ENCODE peak calls at places on chromosomes 13 and 19, in four cellular contexts. I is IMR-90, J is H9, Q is H1. A is an unnamed sample.

GRCh38 chr13:44629465-44630183 is 53.5 kb upstream of the TSC22D1 start:
- DNase-seq in I (peak), J (no peak), Q (no peak), A (no peak)

GRCh38 chr19:50264483-50265186 is 61.2 kb downstream of the MYH14 start:
- DNase-seq in I (no peak), J (peak), Q (no peak), A (peak)

GRCh38 chr19:31532034-31532433 is 182.8 kb upstream of the TSHZ3 start:
- DNase-seq in I (no peak), J (no peak), Q (peak), A (no peak)

GRCh38 chr19:47507031-47507430 is 7.8 kb downstream of the NAPA start:
- DNase-seq in I (no peak), J (no peak), Q (no peak), A (no peak)

GRCh38 chr19:50677636-50678035 is 28.4 kb downstream of the C19orf81 start:
- DNase-seq in I (no peak), J (peak), Q (no peak), A (no peak)

GRCh38 chr19:18274303-18274775 is at the start of gene IQCN:
- DNase-seq in I (no peak), J (peak), Q (no peak), A (peak)

GRCh38 chr13:111449041-111449440 is 128.6 kb downstream of the TEX29 start:
- DNase-seq in I (no peak), J (no peak), Q (no peak), A (no peak)

GRCh38 chr19:38952395-38953165 is 21.8 kb downstream of the MRPS12 start:
- DNase-seq in I (peak), J (peak), Q (peak), A (peak)

GRCh38 chr19:52600639-52601024 is 30.5 kb downstream of the ZNF701 start:
- DNase-seq in I (peak), J (no peak), Q (no peak), A (no peak)

GRCh38 chr13:104953588-104953987 is 1581.9 kb downstream of the EFNB2 start:
- DNase-seq in I (no peak), J (no peak), Q (no peak), A (no peak)

GRCh38 chr13:75541287-75541686 is 3.6 kb upstream of the COMMD6 start:
- DNase-seq in I (peak), J (no peak), Q (no peak), A (no peak)

GRCh38 chr13:39688699-39689405 is 33.4 kb downstream of the COG6 start:
- DNase-seq in I (peak), J (no peak), Q (no peak), A (no peak)

GRCh38 chr19:45340232-45340898 is at the start of gene KLC3:
- DNase-seq in I (no peak), J (peak), Q (peak), A (peak)

GRCh38 chr13:39575641-39576238 is 27.3 kb downstream of the LHFPL6 start:
- DNase-seq in I (no peak), J (no peak), Q (no peak), A (no peak)

GRCh38 chr19:57302020-57302465 is 18.2 kb upstream of the ZNF543 start:
- DNase-seq in I (peak), J (no peak), Q (no peak), A (peak)

GRCh38 chr19:5403968-5404640 is 51.1 kb upstream of the ZNRF4 start:
- DNase-seq in I (peak), J (peak), Q (peak), A (peak)

GRCh38 chr13:40175639-40176038 is 490.8 kb downstream of the FOXO1 start:
- DNase-seq in I (no peak), J (no peak), Q (no peak), A (no peak)

GRCh38 chr19:32870981-32871451 is 1.4 kb upstream of the SLC7A9 start:
- DNase-seq in I (no peak), J (peak), Q (peak), A (no peak)

GRCh38 chr13:64992314-64992713 is 2237.8 kb downstream of the PCDH9 start:
- DNase-seq in I (peak), J (no peak), Q (no peak), A (no peak)

GRCh38 chr19:37999309-38000213 is 92.6 kb downstream of the SIPA1L3 start:
- DNase-seq in I (peak), J (no peak), Q (no peak), A (no peak)

GRCh38 chr13:48580185-48580803 is 47.4 kb upstream of the RCBTB2 start:
- DNase-seq in I (peak), J (no peak), Q (peak), A (peak)

GRCh38 chr19:39788244-39788643 is 9.6 kb downstream of the LEUTX start:
- DNase-seq in I (no peak), J (no peak), Q (no peak), A (no peak)

GRCh38 chr19:913080-913748 is at the start of gene R3HDM4:
- DNase-seq in I (peak), J (peak), Q (peak), A (no peak)

GRCh38 chr13:110593430-110594130 is 21.8 kb upstream of the NAXD start:
- DNase-seq in I (peak), J (no peak), Q (no peak), A (peak)

GRCh38 chr19:10551698-10552301 is 8.1 kb downstream of the ATG4D start:
- DNase-seq in I (no peak), J (peak), Q (no peak), A (peak)

GRCh38 chr19:58555920-58556632 is 1.2 kb upstream of the CHMP2A start:
- DNase-seq in I (no peak), J (no peak), Q (no peak), A (no peak)

GRCh38 chr19:1656988-1657536 is 4.6 kb upstream of the TCF3 start:
- DNase-seq in I (no peak), J (no peak), Q (no peak), A (no peak)

GRCh38 chr19:1082165-1082927 is 12.8 kb downstream of the POLR2E start:
- DNase-seq in I (no peak), J (peak), Q (peak), A (peak)

GRCh38 chr13:97257800-97258799 is 36.0 kb downstream of the MBNL2 start:
- DNase-seq in I (peak), J (peak), Q (no peak), A (peak)

GRCh38 chr13:60969659-60970058 is 446.0 kb downstream of the PCDH20 start:
- DNase-seq in I (no peak), J (no peak), Q (no peak), A (no peak)

GRCh38 chr13:55615080-55615479 is 1525.6 kb upstream of the PRR20A start:
- DNase-seq in I (no peak), J (no peak), Q (no peak), A (no peak)

GRCh38 chr19:38707512-38708114 is 36.7 kb downstream of the CAPN12 start:
- DNase-seq in I (peak), J (no peak), Q (no peak), A (no peak)

GRCh38 chr13:113547248-113547971 is 37.1 kb upstream of the TFDP1 start:
- DNase-seq in I (peak), J (no peak), Q (peak), A (no peak)

GRCh38 chr13:36341718-36342117 is 4.5 kb downstream of the SPART start:
- DNase-seq in I (peak), J (no peak), Q (no peak), A (no peak)

GRCh38 chr13:27980280-27980998 is 8.1 kb downstream of the URAD start:
- DNase-seq in I (no peak), J (no peak), Q (peak), A (no peak)

GRCh38 chr13:84443463-84443862 is 561.2 kb upstream of the SLITRK1 start:
- DNase-seq in I (no peak), J (no peak), Q (no peak), A (no peak)

GRCh38 chr13:71306821-71307220 is 560.2 kb downstream of the DACH1 start:
- DNase-seq in I (no peak), J (no peak), Q (no peak), A (peak)

GRCh38 chr13:43036386-43037220 is 13.2 kb downstream of the DNAJC15 start:
- DNase-seq in I (no peak), J (peak), Q (no peak), A (peak)

GRCh38 chr13:105814219-105814901 is 721.1 kb downstream of the EFNB2 start:
- DNase-seq in I (no peak), J (no peak), Q (no peak), A (no peak)

GRCh38 chr19:34408421-34408820 is 4.2 kb downstream of the PDCD2L start:
- DNase-seq in I (no peak), J (no peak), Q (no peak), A (peak)

GRCh38 chr19:34405892-34406660 is 1.9 kb downstream of the PDCD2L start:
- DNase-seq in I (no peak), J (no peak), Q (no peak), A (no peak)

GRCh38 chr19:34402074-34402600 is 2.1 kb upstream of the PDCD2L start:
- DNase-seq in I (no peak), J (no peak), Q (no peak), A (no peak)

GRCh38 chr19:34403784-34404108 is 453 bp upstream of the PDCD2L start:
- DNase-seq in I (no peak), J (no peak), Q (no peak), A (no peak)

DNA sequence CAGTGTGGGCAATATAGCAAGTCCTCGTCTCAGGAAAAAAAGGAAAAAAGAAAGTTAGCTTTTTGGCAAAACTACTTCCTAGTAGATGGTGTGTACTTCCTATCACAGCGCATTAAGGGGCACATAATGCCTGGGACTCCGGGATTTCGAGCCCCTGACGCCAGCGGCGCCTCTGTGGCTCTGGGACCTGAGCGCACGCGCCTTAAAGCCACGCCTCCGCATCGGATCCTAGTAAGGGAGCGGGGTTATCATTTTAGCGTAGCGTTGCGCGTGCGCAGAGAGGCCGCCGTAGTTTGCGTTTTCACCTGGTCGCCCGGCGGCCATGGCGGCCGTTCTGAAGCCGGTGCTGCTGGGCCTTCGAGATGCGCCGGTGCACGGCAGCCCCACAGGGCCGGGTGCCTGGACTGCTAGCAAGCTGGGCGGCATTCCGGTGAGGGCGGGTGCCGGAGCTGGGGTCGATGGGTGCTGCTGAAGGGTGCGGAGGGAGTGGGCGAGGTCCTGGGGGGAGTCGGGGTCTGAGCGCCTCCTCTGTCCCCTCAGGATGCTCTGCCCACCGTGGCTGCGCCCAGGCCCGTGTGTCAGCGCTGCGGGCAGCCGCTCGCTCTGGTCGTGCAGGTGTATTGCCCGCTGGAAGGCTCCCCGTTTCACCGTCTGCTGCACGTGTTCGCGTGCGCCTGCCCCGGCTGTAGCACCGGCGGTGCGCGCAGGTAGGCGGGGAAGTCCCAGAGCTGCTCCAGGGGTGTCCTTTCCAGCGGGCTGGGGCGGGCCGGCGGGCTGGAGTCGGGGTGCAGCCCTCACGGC is at the start of gene PDCD2L:
- DNase-seq in I (peak), J (peak), Q (peak), A (peak)
- H3K56ac ChIP-seq in I (peak), J (no peak), Q (peak), A (peak)

DNA sequence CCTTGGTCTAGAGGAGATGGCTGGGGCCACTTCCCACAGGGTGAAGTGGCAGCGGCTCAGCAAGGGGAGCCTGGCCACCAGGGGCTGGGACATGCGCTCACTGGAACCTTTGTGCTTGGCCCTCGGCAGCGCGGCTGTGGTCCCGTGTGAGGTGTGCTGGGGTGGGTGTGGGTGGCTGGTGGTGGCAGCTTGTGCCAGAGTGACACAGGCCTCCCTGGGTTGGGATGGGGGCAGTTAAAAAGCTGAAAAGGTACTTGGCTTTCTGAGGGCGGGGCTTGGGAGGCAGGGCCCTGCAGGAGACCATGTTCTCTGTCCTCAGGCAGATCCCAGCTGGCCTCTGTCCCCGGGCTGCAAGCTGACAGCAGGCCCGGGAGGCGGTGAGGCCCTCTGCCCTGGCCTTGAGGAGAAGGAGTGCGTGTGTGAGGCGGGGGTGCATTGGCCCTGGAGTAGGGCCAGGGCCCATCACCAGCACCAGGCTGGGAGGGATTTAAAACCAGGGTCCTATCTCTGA is 17.3 kb downstream of the MPND start:
- DNase-seq in I (no peak), J (peak), Q (no peak), A (peak)
- H3K18ac ChIP-seq in I (no peak), J (no peak), Q (no peak), A (no peak)

DNA sequence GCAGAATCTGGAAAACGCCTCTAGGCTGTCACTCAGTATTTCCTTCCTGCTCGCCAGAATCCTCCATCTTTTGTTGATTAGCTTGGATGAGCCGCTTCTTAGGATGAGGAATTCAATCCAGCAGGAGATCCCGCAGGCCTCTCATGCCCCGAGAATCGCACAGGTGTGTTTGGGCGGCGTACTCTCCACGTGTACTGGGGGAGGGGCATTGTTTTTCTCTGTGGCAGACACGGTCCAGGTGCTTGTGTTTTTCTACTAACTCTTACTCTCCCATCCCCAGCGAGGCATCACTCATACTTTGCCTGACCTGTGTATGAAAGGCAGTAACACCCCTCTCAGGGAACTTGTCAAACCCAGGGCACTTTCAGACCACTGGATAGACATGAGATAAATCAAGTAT is 40.1 kb downstream of the ZIC5 start:
- DNase-seq in I (no peak), J (no peak), Q (no peak), A (no peak)
- H3K56ac ChIP-seq in I (no peak), J (no peak), Q (no peak), A (no peak)

GRCh38 chr13:98475521-98475920 is 101.4 kb downstream of the STK24 start:
- DNase-seq in I (no peak), J (peak), Q (peak), A (peak)

GRCh38 chr13:98473792-98474153 is 103.1 kb downstream of the STK24 start:
- DNase-seq in I (no peak), J (no peak), Q (no peak), A (no peak)

GRCh38 chr13:98474292-98474691 is 102.6 kb downstream of the STK24 start:
- DNase-seq in I (no peak), J (no peak), Q (no peak), A (no peak)

GRCh38 chr13:98476106-98476505 is 100.8 kb downstream of the STK24 start:
- DNase-seq in I (no peak), J (peak), Q (no peak), A (peak)

DNA sequence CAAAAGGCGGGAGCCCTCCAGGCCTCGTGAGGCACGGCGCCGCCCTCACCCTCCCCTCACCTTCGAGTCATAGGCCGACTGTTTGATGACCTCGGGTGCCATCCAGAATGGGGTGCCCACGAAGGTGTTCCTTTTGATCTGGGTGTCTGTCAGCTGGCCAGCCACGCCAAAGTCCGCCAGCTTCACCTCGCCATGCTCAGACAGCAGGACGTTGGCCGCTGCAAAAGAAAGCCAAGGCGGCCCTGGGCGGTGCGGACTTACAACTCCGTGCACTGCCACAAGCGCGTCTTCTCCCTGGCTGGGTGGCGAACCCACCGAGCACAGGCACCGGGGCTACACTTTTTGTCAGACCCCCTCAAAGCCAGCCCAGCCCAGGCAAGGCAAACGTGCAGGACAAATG is 102.1 kb downstream of the STK24 start:
- DNase-seq in I (no peak), J (no peak), Q (no peak), A (no peak)
- H3K18ac ChIP-seq in I (no peak), J (no peak), Q (no peak), A (no peak)

DNA sequence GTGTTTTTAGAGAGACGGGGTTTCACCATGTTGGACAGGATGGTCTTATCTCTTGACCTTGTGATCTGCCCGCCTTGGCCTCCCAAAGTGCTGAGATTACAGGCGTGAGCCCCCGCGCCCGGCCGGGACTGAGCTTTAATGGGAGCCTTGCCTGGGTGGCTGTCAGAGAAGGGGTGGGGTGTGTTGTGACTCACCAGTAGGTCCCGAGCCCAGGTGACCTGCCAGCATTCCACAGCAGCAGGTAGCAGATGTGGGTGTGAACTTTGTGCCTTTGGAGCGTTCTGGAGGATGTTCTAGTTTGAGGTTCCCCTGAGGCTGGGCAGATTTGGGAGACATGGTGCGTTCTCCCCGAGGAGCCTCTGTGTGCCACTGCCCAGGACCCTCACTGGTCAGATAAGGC is 7.1 kb upstream of the EPN1 start:
- DNase-seq in I (no peak), J (no peak), Q (no peak), A (no peak)
- H3K56ac ChIP-seq in I (no peak), J (no peak), Q (no peak), A (no peak)

A was measured in mesendoderm.